ENCODE peak calls at places on chromosomes 2 and 18, in eight cellular contexts. G, B, M, S, Q, I, V and R are unnamed samples.

GRCh38 chr2:237687666-237688065 is 60.3 kb downstream of the LRRFIP1 start:
- DNase-seq in V (peak), B (peak), I (no peak), G (peak), Q (peak), S (peak), M (peak), R (peak)

GRCh38 chr2:68423966-68424650 is 43.0 kb downstream of the FBXO48 start:
- DNase-seq in I (no peak), M (no peak), S (no peak), Q (no peak), B (no peak), G (no peak), V (no peak), R (no peak)

GRCh38 chr18:13487237-13487636 is 239.1 kb downstream of the FAM210A start:
- DNase-seq in Q (no peak), I (no peak), S (no peak), V (no peak), G (no peak), M (no peak), B (no peak), R (no peak)

GRCh38 chr18:52903858-52904257 is 563.9 kb downstream of the DCC start:
- DNase-seq in S (no peak), Q (no peak), G (no peak), I (peak), M (no peak), B (peak), V (peak), R (peak)

GRCh38 chr18:50454379-50455005 is 79.6 kb downstream of the SKA1 start:
- DNase-seq in B (no peak), S (no peak), G (no peak), I (no peak), M (no peak), Q (no peak), V (no peak), R (no peak)

GRCh38 chr2:215380699-215381098 is 55.2 kb downstream of the FN1 start:
- DNase-seq in V (no peak), I (no peak), B (no peak), Q (no peak), G (no peak), S (no peak), M (no peak), R (no peak)

GRCh38 chr2:238380785-238381184 is 45.9 kb upstream of the ASB1 start:
- DNase-seq in V (peak), Q (no peak), G (peak), M (peak), I (no peak), B (no peak), S (no peak), R (peak)

GRCh38 chr2:156333274-156333950 is 891 bp upstream of the NR4A2 start:
- DNase-seq in G (peak), I (no peak), B (no peak), Q (no peak), M (no peak), S (peak), V (no peak), R (no peak)

GRCh38 chr2:45626387-45627010 is 15.4 kb upstream of the SRBD1 start:
- DNase-seq in M (no peak), V (no peak), Q (no peak), S (no peak), B (no peak), G (no peak), I (peak), R (no peak)